ENCODE peak calls at places on chromosomes 13 and 19, in four cellular contexts. R, I, H and T are unnamed samples.

GRCh38 chr13:34357435-34358232 is 539.7 kb downstream of the RFC3 start:
- DNase-seq in H (no peak), R (peak; percentile 79), I (peak; percentile 79), T (no peak)

GRCh38 chr19:14525729-14526128 is 3.7 kb upstream of the TECR start:
- DNase-seq in R (no peak), I (peak; percentile 100), H (no peak), T (no peak)

GRCh38 chr19:10884273-10884672 is 12.9 kb downstream of the CARM1 start:
- DNase-seq in R (peak; percentile 77), I (no peak), H (no peak), T (no peak)

GRCh38 chr13:51814825-51815650 is 11.1 kb upstream of the DHRS12 start:
- DNase-seq in I (peak; percentile 67), H (no peak), R (peak; percentile 50), T (peak; percentile 90)

GRCh38 chr19:55310498-55310897 is 14.6 kb downstream of the TMEM150B start:
- DNase-seq in I (no peak), H (no peak), R (no peak), T (peak; percentile 53)

GRCh38 chr13:89361909-89362308 is 1690.7 kb downstream of the SLITRK5 start:
- DNase-seq in I (peak; percentile 4), R (peak; percentile 0), H (no peak), T (no peak)

GRCh38 chr13:89740994-89741678 is 1606.4 kb upstream of the MIR17HG start:
- DNase-seq in R (no peak), I (no peak), H (no peak), T (no peak)

GRCh38 chr13:43895940-43896339 is 16.2 kb downstream of the LACC1 start:
- DNase-seq in R (peak; percentile 65), H (no peak), I (no peak), T (no peak)

GRCh38 chr19:33781996-33782395 is 14.7 kb upstream of the KCTD15 start:
- DNase-seq in R (peak; percentile 2), H (no peak), I (no peak), T (no peak)

GRCh38 chr13:23450340-23451046 is 17.0 kb upstream of the SACS start:
- DNase-seq in H (no peak), R (no peak), I (no peak), T (no peak)

GRCh38 chr19:13964776-13965175 is 12.5 kb downstream of the DCAF15 start:
- DNase-seq in H (no peak), I (no peak), R (peak; percentile 66), T (no peak)

GRCh38 chr13:45847554-45848224 is 3.9 kb downstream of the SIAH3 start:
- DNase-seq in R (no peak), I (no peak), H (no peak), T (no peak)

GRCh38 chr19:37304190-37304883 is 66.6 kb upstream of the ZNF527 start:
- DNase-seq in H (no peak), I (no peak), R (no peak), T (no peak)

GRCh38 chr13:40368123-40368891 is 298.1 kb downstream of the FOXO1 start:
- DNase-seq in R (no peak), I (no peak), H (no peak), T (no peak)
- H3K4me2 ChIP-seq in R (no peak overlapping the region), I (no peak overlapping the region), H (no peak overlapping the region), T (no peak overlapping the region)

GRCh38 chr19:16205205-16206045 is 7.7 kb downstream of the AP1M1 start:
- DNase-seq in I (no peak), R (no peak), H (no peak), T (no peak)
- H2AFZ ChIP-seq in I (no peak overlapping the region), R (no peak overlapping the region), H (no peak overlapping the region), T (no peak overlapping the region)

GRCh38 chr19:48899781-48900476 is at the start of gene NUCB1:
- DNase-seq in R (peak; percentile 97), H (peak; percentile 95), I (peak; percentile 98), T (peak; percentile 98)
- TF ChIP-seq CTCF in R (peak; percentile 42), H (peak; percentile 44), I (peak; percentile 48), T (peak; percentile 47)

DNA sequence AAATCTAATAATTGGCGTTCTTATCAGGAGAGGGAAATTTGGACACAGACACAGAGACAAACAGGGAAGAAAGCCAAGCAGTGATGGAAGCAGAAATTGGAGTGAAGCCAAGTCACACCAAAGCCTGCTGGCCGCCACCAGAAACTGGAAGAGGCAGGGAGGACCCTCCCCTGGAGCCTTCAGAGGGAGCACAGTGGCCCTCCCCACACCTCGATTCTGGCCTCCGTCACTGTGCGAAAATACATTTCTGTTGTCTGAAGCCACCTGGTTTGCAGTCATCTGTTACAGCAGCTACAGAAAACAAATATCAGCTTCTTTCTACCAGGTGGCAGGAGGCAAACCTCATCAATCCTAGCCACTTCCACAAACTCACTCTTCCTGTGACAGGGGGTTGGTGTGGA is 8.3 kb upstream of the TLE6 start:
- DNase-seq in I (no peak), R (no peak), H (no peak), T (peak; percentile 94)
- H3K4me2 ChIP-seq in I (no peak overlapping the region), R (no peak overlapping the region), H (no peak overlapping the region), T (peak overlapping the region; percentile 57)

GRCh38 chr19:556611-557382 is 12.9 kb downstream of the GZMM start:
- DNase-seq in H (no peak), R (no peak), I (no peak), T (no peak)

GRCh38 chr19:554817-555216 is 11.0 kb downstream of the GZMM start:
- DNase-seq in R (no peak), I (no peak), H (no peak), T (no peak)

GRCh38 chr19:555474-555808 is 11.6 kb downstream of the GZMM start:
- DNase-seq in I (no peak), H (no peak), R (no peak), T (no peak)

GRCh38 chr19:558770-559439 is 13.5 kb upstream of the BSG start:
- DNase-seq in H (no peak), R (peak; percentile 14), I (no peak), T (no peak)
- H2AFZ ChIP-seq in H (no peak overlapping the region), R (no peak overlapping the region), I (no peak overlapping the region), T (no peak overlapping the region)

DNA sequence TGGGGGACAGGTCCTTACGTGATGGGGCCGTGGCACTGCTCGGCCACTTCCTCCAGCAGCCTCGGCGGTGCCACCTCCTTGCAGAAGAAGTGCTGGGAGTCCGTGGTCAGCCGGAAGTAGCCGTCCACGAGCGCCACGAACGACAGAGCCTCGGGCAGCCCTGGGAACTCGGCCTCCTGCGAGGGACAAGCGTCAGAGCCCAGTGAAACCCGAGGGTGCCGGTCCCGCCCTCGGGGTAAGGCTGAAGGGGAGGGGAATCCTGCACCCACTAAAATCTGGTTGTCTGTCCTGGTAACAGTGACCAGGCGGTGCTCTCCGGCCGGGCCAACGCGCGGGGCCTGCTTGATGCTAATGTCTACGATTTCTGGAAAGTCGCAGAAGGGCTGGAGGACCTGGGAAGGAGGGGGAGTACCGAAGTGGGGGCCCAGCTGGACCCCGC is 6.4 kb downstream of the JAK3 start:
- DNase-seq in I (no peak), R (no peak), H (no peak), T (no peak)
- TF ChIP-seq CTCF in I (no peak), R (no peak), H (no peak), T (no peak)

DNA sequence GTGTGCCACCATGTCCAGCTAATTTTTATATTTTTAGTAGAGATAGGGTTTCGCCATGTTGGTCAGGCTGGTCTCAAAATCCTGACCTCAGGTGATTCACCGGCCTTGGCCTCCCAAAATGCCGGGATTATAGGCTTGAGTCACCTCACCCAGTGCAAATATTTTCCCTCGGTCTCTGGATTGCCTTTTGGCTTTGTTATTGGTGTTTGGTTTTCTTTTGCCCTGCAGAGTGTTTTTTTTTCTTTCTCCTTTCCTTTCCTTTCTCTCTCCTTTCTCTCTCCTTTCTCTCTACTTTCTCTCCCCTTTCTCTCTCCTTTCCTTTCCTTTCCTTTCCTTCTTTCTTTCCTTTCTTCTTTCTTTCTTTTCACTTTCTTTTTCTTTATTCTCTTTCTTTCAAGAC is 33.2 kb downstream of the KDM4B start:
- DNase-seq in R (peak; percentile 73), H (no peak), I (peak; percentile 73), T (no peak)
- H3K4me2 ChIP-seq in R (no peak overlapping the region), H (no peak overlapping the region), I (peak overlapping the region; percentile 56), T (no peak overlapping the region)